ENCODE peak calls at places on chromosomes 3 and 15, in nine cellular contexts. C, G, S, A, N, L, V, I and P are unnamed samples.

GRCh38 chr3:72068621-72069020 is 283.7 kb upstream of the PROK2 start:
- DNase-seq in C (no peak), G (no peak), S (peak; percentile 62), A (no peak), N (no peak), L (no peak), V (no peak), I (no peak), P (no peak)

GRCh38 chr15:98807262-98807661 is 158.9 kb downstream of the IGF1R start:
- DNase-seq in C (no peak), G (no peak), S (peak; percentile 89), A (no peak), N (peak; percentile 71), L (no peak), V (no peak), I (no peak), P (no peak)

GRCh38 chr3:111676177-111677021 is 81.3 kb upstream of the ZBED2 start:
- DNase-seq in C (peak; percentile 88), G (no peak), S (no peak), A (no peak), N (no peak), L (no peak), V (no peak), I (peak; percentile 99), P (no peak)

GRCh38 chr3:190481779-190482178 is 32.1 kb upstream of the TMEM207 start:
- DNase-seq in C (no peak), G (no peak), S (no peak), A (no peak), N (no peak), L (no peak), V (no peak), I (no peak), P (no peak)

GRCh38 chr3:50563867-50564266 is 3.7 kb downstream of the C3orf18 start:
- DNase-seq in C (no peak), G (no peak), S (no peak), A (no peak), N (no peak), L (no peak), V (no peak), I (no peak), P (no peak)

GRCh38 chr3:11136871-11137626 is 17.2 kb upstream of the HRH1 start:
- DNase-seq in C (peak; percentile 100), G (peak; percentile 50), S (peak; percentile 100), A (no peak), N (peak; percentile 100), L (no peak), V (no peak), I (peak; percentile 99), P (no peak)

GRCh38 chr3:46634856-46635255 is 22.5 kb downstream of the FAM240A start:
- DNase-seq in C (no peak), G (no peak), S (no peak), A (no peak), N (no peak), L (no peak), V (peak; percentile 40), I (no peak), P (no peak)

GRCh38 chr15:74240897-74241614 is 4.9 kb downstream of the CCDC33 start:
- DNase-seq in C (no peak), G (no peak), S (no peak), A (no peak), N (no peak), L (no peak), V (no peak), I (no peak), P (no peak)

GRCh38 chr3:16547555-16547954 is 34.1 kb upstream of the RFTN1 start:
- DNase-seq in C (no peak), G (no peak), S (no peak), A (no peak), N (no peak), L (no peak), V (no peak), I (no peak), P (no peak)
- TF ChIP-seq CTCF in C (no peak), G (no peak), S (no peak), A (no peak), N (no peak), L (no peak), V (no peak), I (no peak), P (no peak)

DNA sequence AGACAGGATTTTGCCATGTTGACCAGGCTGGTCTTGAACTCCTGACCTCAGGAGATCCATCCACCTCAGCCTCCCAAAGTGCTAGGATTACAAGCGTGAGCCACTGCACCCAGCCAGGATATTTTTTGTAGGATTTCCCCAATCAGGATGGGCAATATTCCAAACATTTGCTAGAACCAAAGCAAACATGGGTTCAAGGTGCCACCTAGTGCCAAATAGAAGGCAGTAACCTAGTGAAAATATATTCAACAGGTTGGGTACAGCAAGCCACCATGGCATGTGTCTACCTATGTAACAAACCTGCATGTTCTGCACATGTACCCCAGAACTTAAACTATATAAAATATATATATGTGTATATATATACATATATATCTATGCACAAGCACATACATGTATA is 185.9 kb upstream of the CADM2 start:
- DNase-seq in C (no peak), G (no peak), S (peak; percentile 11), A (no peak), N (no peak), L (no peak), V (no peak), I (peak; percentile 47), P (no peak)
- TF ChIP-seq CTCF in C (no peak), G (no peak), S (peak; percentile 20), A (peak; percentile 10), N (no peak), L (no peak), V (peak; percentile 26), I (peak; percentile 36), P (no peak)

GRCh38 chr15:65414841-65415621 is 7.7 kb downstream of the IGDCC4 start:
- DNase-seq in C (no peak), G (peak; percentile 66), S (peak; percentile 84), A (no peak), N (peak; percentile 28), L (no peak), V (peak; percentile 85), I (no peak), P (no peak)
- TF ChIP-seq CTCF in C (no peak), G (no peak), S (peak; percentile 46), A (no peak), N (no peak), L (no peak), V (peak; percentile 33), I (no peak), P (no peak)

GRCh38 chr15:43346305-43346704 is 15.9 kb upstream of the LCMT2 start:
- DNase-seq in C (no peak), G (no peak), S (no peak), A (no peak), N (no peak), L (no peak), V (no peak), I (peak; percentile 23), P (no peak)
- TF ChIP-seq CTCF in C (no peak), G (no peak), S (no peak), A (peak; percentile 26), N (no peak), L (no peak), V (no peak), I (no peak), P (no peak)

GRCh38 chr15:68229386-68230156 is at the start of gene CLN6:
- DNase-seq in C (peak; percentile 83), G (peak; percentile 87), S (peak; percentile 86), A (peak; percentile 95), N (peak; percentile 28), L (peak; percentile 72), V (peak; percentile 88), I (peak; percentile 71), P (peak; percentile 85)
- TF ChIP-seq CTCF in C (no peak), G (no peak), S (no peak), A (no peak), N (no peak), L (no peak), V (no peak), I (no peak), P (no peak)

DNA sequence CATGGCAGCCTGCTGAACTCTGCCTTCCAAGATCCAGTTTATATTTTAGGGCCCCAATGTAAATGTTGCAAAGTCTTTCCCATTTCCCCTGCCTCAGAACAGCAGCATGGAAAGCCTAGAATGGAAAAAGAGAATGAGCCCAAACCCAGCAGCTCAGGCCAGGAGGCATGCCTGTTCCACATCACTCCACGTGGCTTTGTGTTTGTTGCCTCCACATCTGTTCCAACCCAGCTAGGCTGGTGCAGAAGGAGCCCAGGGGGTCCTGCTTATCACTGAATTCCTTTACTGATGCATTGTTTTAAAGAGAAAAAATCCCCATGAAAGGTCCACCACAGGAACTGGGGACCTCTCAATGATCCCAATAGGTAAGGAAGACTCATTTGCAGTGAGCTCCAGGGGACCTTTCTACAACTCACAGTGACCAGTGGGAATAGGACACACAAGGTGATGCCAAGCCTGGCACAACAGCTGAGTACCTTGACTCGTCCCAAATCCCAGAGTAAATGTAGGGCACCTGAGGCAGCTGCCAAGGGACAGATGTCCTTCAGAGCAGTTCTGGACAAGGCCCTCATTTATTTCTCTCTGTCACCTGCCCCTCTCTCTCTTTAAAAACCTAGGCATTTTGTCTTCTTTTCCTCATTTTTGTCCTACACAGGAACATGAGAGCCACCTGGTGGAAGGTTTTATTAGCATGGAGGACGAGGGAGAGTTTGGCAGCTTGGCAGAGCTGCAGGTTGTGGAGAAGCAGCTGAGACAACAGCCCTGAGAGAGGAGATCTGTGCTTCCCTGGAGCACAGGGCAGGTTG is 41.7 kb upstream of the ADAMTS17 start:
- DNase-seq in C (peak; percentile 23), G (no peak), S (peak; percentile 42), A (no peak), N (no peak), L (no peak), V (peak; percentile 51), I (peak; percentile 75), P (no peak)
- TF ChIP-seq CTCF in C (peak; percentile 34), G (no peak), S (peak; percentile 48), A (peak; percentile 16), N (no peak), L (no peak), V (peak; percentile 66), I (peak; percentile 80), P (no peak)

GRCh38 chr3:106251160-106251892 is 382.5 kb upstream of the CBLB start:
- DNase-seq in C (peak; percentile 12), G (no peak), S (no peak), A (no peak), N (no peak), L (no peak), V (no peak), I (peak; percentile 69), P (no peak)

GRCh38 chr3:106245400-106245799 is 376.6 kb upstream of the CBLB start:
- DNase-seq in C (no peak), G (no peak), S (no peak), A (no peak), N (no peak), L (no peak), V (no peak), I (no peak), P (no peak)

GRCh38 chr3:106247902-106248684 is 379.3 kb upstream of the CBLB start:
- DNase-seq in C (no peak), G (no peak), S (peak; percentile 13), A (no peak), N (no peak), L (no peak), V (no peak), I (no peak), P (no peak)

DNA sequence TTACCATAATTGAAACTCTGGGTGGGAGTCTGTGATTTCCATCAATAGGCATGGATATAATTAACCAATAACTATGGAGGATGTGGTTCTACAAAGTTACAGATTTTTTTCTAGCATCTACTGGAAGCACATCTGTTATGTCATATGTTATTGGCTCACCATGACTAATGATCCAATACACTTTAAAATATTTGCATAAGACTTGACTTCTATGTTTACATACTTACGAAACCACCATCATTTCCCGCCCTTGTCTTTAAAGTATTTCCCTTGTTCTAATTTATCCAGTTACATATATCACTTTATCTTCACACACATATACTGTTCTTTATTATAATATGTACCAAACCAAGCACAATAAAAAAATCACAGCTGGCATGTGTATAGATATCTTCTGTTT is 380.3 kb upstream of the CBLB start:
- DNase-seq in C (peak; percentile 8), G (no peak), S (peak; percentile 54), A (no peak), N (peak; percentile 62), L (no peak), V (no peak), I (peak; percentile 72), P (no peak)
- TF ChIP-seq CTCF in C (no peak), G (no peak), S (no peak), A (no peak), N (no peak), L (no peak), V (no peak), I (no peak), P (no peak)